ENCODE peak calls at places on chromosomes 13 and 19, in six cellular contexts. F is lower lobe of right lung, A is retinal pigment epithelial cell, C is aorta, G is fibroblast of mammary gland, B is colonic mucosa. E is an unnamed sample.

GRCh38 chr13:71117920-71118319 is 749.1 kb downstream of the DACH1 start:
- DNase-seq in A (no peak), C (no peak), F (no peak), B (no peak), G (no peak), E (no peak)

GRCh38 chr19:30393046-30393445 is 20.9 kb downstream of the ZNF536 start:
- DNase-seq in B (no peak), C (no peak), G (no peak), F (no peak), A (no peak), E (no peak)

GRCh38 chr13:99577934-99578917 is 77.0 kb downstream of the TM9SF2 start:
- DNase-seq in B (no peak), C (no peak), F (no peak), G (peak), A (no peak), E (no peak)

GRCh38 chr13:22169473-22169872 is 498.6 kb downstream of the FGF9 start:
- DNase-seq in A (no peak), G (no peak), F (no peak), B (no peak), C (no peak), E (no peak)

GRCh38 chr13:30408319-30409101 is 13.8 kb upstream of the UBE2L5 start:
- DNase-seq in A (peak), B (peak), C (peak), G (peak), F (peak), E (no peak)

GRCh38 chr13:82294226-82294625 is 1588.0 kb downstream of the SLITRK1 start:
- DNase-seq in C (no peak), F (no peak), B (no peak), G (no peak), A (no peak), E (no peak)

GRCh38 chr19:40735003-40735771 is 15.1 kb downstream of the ACTMAP start:
- DNase-seq in C (no peak), A (no peak), B (no peak), G (no peak), F (no peak), E (no peak)

GRCh38 chr13:74027161-74027779 is 106.9 kb downstream of the KLF12 start:
- DNase-seq in F (no peak), G (no peak), C (no peak), B (no peak), A (no peak), E (no peak)

GRCh38 chr19:44356383-44357111 is at the start of gene ZNF112:
- DNase-seq in B (peak), G (peak), A (peak), F (peak), C (peak), E (peak)

GRCh38 chr13:92716749-92717148 is 509.9 kb upstream of the GPC6 start:
- DNase-seq in B (no peak), A (no peak), C (no peak), G (peak), F (no peak), E (no peak)

DNA sequence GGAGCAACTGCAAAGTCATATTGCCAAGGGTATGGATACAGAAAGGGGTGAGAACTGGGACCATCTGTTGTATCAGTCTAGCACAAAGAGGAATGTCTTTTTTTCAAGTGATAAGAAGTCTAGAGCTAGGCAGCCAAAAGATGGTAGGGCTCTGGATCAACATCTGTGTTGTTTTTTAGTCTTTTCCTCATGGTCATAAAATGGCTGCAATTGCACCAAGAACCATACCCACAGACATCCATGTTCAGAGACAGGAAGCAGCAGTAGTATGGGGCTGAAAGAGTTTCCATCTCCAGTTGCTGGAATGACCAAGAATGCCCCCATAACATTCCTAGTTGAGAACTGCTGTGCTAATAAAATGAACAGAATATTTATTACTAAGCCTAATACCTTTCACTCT is 25.6 kb downstream of the KCNC3 start:
- DNase-seq in G (no peak), B (no peak), C (no peak), A (no peak), F (no peak), E (no peak)
- H3K4me3 ChIP-seq in G (no peak), B (no peak), C (no peak), A (no peak), F (no peak), E (no peak)

GRCh38 chr13:98486412-98486811 is 90.5 kb downstream of the STK24 start:
- DNase-seq in A (no peak), C (no peak), G (no peak), B (no peak), F (no peak), E (no peak)

GRCh38 chr13:98484289-98485219 is 92.4 kb downstream of the STK24 start:
- DNase-seq in A (peak), C (peak), F (peak), B (peak), G (peak), E (peak)

GRCh38 chr13:98483636-98484288 is 93.1 kb downstream of the STK24 start:
- DNase-seq in F (no peak), B (no peak), C (no peak), G (peak), A (no peak), E (no peak)

GRCh38 chr13:98487016-98487415 is 89.9 kb downstream of the STK24 start:
- DNase-seq in C (no peak), F (no peak), B (no peak), A (no peak), G (peak), E (no peak)

DNA sequence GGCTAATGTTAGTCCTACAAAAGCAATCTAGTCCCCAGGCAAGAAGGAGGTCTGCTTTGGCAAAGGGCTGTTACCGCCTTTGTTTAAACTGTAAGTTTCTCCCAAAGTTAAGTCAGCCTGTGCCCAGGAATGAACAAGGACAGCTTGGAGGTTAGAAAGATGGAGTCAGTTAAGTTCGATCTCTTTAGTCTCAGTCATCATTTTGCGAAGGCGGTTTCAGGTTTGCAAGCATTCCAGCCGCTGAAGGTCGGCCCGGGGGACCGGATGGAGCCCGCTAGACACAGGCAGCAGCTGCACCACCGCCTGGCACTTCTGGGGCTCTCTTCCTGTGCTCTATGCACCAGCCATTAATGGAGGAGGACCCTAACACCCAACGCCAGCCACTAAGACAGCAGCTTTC is 91.3 kb downstream of the STK24 start:
- DNase-seq in A (no peak), G (no peak), C (no peak), B (no peak), F (no peak), E (no peak)
- H3K4me3 ChIP-seq in A (no peak), G (no peak), C (no peak), B (no peak), F (no peak), E (no peak)

DNA sequence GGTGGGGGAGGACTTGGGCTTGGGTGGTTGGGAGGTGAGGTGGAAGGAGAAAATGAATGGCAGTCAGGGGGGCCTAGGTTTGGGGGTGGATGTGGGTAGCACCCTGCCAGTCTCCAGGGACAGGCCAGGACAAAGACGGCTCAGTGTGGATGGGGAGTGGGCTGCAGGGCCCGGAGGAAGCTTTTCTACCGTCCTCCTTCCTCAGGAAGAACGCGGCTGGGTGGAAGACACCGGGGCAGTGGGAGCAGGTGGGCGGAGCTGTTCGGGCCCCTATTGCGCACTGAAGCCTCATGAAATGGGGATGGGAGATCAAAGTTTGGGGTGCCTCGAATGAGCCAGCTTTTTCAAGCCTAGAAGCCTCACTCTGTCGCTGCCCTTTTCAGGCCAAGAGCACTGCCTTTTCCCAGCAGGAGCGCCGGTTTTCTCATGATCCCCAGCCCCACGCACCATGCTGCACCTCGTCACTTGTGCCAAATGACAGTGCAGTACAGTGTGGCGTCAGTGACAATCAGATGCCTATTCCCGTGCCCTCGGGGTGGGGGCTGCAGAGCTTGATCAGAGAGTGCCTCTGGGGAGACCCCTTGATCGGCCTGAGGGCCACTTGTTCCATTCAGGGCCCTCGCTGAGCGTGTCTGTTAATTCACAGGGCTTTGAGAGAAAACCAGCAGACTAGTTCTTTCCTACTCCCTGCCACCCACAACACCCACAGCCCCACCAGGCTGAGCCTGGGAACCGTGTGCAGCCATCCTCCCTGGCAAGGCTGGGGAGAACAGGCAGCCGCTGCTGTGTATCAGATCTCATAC is 1.5 kb downstream of the CALM3 start:
- DNase-seq in F (no peak), B (no peak), C (peak), A (no peak), G (no peak), E (no peak)
- H3K4me3 ChIP-seq in F (peak), B (peak), C (peak), A (peak), G (peak), E (peak)

GRCh38 chr19:38180071-38180470 is 44.0 kb downstream of the DPF1 start:
- DNase-seq in F (no peak), A (no peak), C (no peak), G (no peak), B (no peak), E (no peak)

GRCh38 chr19:38184815-38185214 is 39.2 kb downstream of the DPF1 start:
- DNase-seq in A (no peak), B (no peak), F (no peak), C (no peak), G (no peak), E (no peak)

GRCh38 chr19:38182536-38183210 is 41.3 kb downstream of the DPF1 start:
- DNase-seq in F (no peak), G (no peak), B (no peak), A (no peak), C (no peak), E (no peak)

DNA sequence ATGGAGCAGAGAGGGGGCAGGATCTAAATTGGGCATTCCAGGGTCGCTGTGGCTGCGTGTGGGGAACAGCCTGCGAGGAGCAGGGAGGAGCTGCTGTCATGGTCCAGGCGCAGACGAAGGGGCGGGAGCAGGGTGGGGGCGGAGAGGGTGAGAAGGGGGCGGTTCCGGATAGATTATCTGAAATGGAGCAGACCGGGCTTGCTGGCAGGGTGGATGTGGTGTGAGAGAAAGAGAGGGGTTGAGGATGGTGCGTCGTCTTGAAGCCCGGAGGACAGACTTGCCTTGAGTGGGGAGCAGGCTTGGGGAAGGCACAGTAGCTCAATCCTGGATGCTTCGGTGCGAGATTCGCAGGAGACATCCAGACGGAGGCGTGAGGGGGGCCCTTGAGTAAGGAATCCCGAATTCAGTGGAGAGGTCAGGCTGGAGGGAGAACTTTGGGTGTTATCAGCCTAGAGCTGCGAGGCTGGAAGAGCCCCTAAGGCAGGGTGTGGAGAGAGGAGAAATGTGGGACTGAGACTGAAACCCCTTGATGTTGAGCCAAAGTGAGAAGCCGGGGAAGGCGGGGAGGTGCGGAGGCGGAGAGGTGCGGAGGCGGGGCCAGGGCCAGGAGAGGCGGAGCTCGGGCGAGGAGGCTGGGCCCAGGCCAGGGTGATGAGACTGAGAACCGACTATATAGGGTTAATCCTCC is 40.7 kb downstream of the DPF1 start:
- DNase-seq in C (no peak), F (no peak), A (no peak), G (peak), B (no peak), E (no peak)
- H3K4me3 ChIP-seq in C (no peak), F (peak), A (no peak), G (peak), B (peak), E (no peak)

DNA sequence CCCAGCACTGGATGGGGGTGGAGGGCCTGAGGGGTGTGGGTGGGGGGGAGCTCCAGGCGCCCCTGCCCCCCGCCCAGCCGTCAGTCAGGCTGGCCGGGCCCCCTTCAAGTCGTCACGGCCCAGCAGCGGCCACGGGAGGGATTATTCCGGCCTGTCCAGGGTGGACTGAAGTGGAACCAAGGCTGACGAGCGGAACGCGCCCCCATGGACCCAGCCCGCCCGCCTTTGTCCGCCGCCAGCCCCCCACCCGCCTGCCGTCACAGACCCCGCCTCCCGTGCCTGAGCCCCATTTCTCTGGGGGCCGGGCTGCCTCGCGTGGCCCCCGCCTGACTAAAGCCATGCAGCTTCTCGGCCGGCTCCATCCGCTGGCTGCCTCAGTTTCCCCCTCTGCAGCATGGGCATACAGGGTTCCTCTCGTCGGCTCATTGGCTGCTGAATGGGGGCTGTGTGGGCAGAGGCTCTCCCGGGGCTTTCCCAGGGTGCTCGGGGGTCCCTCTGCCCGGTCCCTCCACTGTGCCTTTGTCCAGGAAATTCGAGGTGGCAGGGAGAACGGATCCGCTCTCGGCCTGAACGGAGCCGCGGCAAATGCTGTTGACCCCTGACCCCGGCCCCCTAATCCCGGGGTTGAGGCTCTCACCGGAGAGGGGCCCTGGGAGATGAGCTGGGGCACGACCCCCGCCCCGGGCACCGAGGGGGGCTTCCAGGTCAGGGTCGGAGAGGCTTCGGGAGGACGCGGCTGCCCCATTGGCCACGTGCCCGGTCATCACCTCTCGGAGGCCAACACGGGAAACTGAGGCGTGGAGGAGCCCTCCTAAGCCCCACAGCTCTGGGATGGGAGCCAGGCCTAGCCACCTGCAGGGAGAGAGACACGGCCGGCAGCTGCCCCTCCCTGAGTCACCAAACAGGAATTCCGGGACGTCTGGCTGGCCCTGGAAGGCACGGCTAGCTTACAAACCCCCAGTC is 27.3 kb downstream of the EFNA2 start:
- DNase-seq in F (no peak), A (peak), G (peak), B (peak), C (no peak), E (no peak)
- H3K4me3 ChIP-seq in F (no peak), A (no peak), G (no peak), B (no peak), C (no peak), E (no peak)